ENCODE peak calls at places on chromosome 3, in four cellular contexts. One of them, this sample, is unnamed.

GRCh38 chr3:49906004-49906860 is 2.6 kb upstream of the MST1R start:
- DNase-seq in prostate gland: peak; percentile 40
- DNase-seq in psoas muscle: peak; percentile 32
- DNase-seq in SK-N-SH: peak; percentile 87
- DNase-seq in this sample: peak; percentile 55

GRCh38 chr3:177410734-177411133 is 213.5 kb upstream of the TBL1XR1 start:
- DNase-seq in prostate gland: peak; percentile 59
- DNase-seq in psoas muscle: no peak
- DNase-seq in SK-N-SH: peak; percentile 20
- DNase-seq in this sample: peak; percentile 48

GRCh38 chr3:193788189-193788946 is 195.4 kb downstream of the OPA1 start:
- DNase-seq in prostate gland: peak; percentile 49
- DNase-seq in psoas muscle: peak; percentile 50
- DNase-seq in SK-N-SH: peak; percentile 75
- DNase-seq in this sample: peak; percentile 64

GRCh38 chr3:43024183-43024865 is 45.2 kb downstream of the GASK1A start:
- DNase-seq in prostate gland: no peak
- DNase-seq in psoas muscle: no peak
- DNase-seq in SK-N-SH: no peak
- DNase-seq in this sample: no peak

GRCh38 chr3:45553469-45553974 is 41.0 kb upstream of the LIMD1 start:
- DNase-seq in prostate gland: no peak
- DNase-seq in psoas muscle: peak; percentile 61
- DNase-seq in SK-N-SH: peak; percentile 63
- DNase-seq in this sample: no peak

GRCh38 chr3:194715022-194715800 is 29.5 kb downstream of the FAM43A start:
- DNase-seq in prostate gland: no peak
- DNase-seq in psoas muscle: no peak
- DNase-seq in SK-N-SH: no peak
- DNase-seq in this sample: peak; percentile 31

GRCh38 chr3:171268677-171269076 is 191.5 kb downstream of the TNIK start:
- DNase-seq in prostate gland: no peak
- DNase-seq in psoas muscle: no peak
- DNase-seq in SK-N-SH: no peak
- DNase-seq in this sample: no peak

GRCh38 chr3:14787630-14788029 is 31.1 kb upstream of the FGD5 start:
- DNase-seq in prostate gland: no peak
- DNase-seq in psoas muscle: no peak
- DNase-seq in SK-N-SH: no peak
- DNase-seq in this sample: no peak

GRCh38 chr3:138727371-138727770 is 107.4 kb downstream of the PIK3CB start:
- DNase-seq in prostate gland: peak; percentile 56
- DNase-seq in psoas muscle: no peak
- DNase-seq in SK-N-SH: no peak
- DNase-seq in this sample: no peak

GRCh38 chr3:159854500-159855124 is 134.0 kb upstream of the IL12A start:
- DNase-seq in prostate gland: no peak
- DNase-seq in psoas muscle: peak; percentile 24
- DNase-seq in SK-N-SH: no peak
- DNase-seq in this sample: no peak

GRCh38 chr3:159867372-159867771 is 121.3 kb upstream of the IL12A start:
- DNase-seq in prostate gland: no peak
- DNase-seq in psoas muscle: no peak
- DNase-seq in SK-N-SH: no peak
- DNase-seq in this sample: no peak

GRCh38 chr3:194485876-194486539 is 794 bp downstream of the ATP13A3 start:
- DNase-seq in prostate gland: peak; percentile 11
- DNase-seq in psoas muscle: peak; percentile 50
- DNase-seq in SK-N-SH: no peak
- DNase-seq in this sample: peak; percentile 39

GRCh38 chr3:8380904-8381704 is 120.5 kb upstream of the LMCD1 start:
- DNase-seq in prostate gland: no peak
- DNase-seq in psoas muscle: no peak
- DNase-seq in SK-N-SH: no peak
- DNase-seq in this sample: no peak

GRCh38 chr3:151156618-151157216 is 46.3 kb downstream of the GPR171 start:
- DNase-seq in prostate gland: no peak
- DNase-seq in psoas muscle: no peak
- DNase-seq in SK-N-SH: peak; percentile 53
- DNase-seq in this sample: peak; percentile 15

GRCh38 chr3:72776-73175 is 123.8 kb upstream of the CHL1 start:
- DNase-seq in prostate gland: no peak
- DNase-seq in psoas muscle: no peak
- DNase-seq in SK-N-SH: no peak
- DNase-seq in this sample: no peak

GRCh38 chr3:137948400-137949072 is 61.4 kb upstream of the CLDN18 start:
- DNase-seq in prostate gland: no peak
- DNase-seq in psoas muscle: no peak
- DNase-seq in SK-N-SH: no peak
- DNase-seq in this sample: no peak

GRCh38 chr3:190446492-190447301 is 3.0 kb downstream of the TMEM207 start:
- DNase-seq in prostate gland: no peak
- DNase-seq in psoas muscle: no peak
- DNase-seq in SK-N-SH: no peak
- DNase-seq in this sample: no peak

GRCh38 chr3:11587766-11588165 is 55.9 kb downstream of the VGLL4 start:
- DNase-seq in prostate gland: no peak
- DNase-seq in psoas muscle: no peak
- DNase-seq in SK-N-SH: no peak
- DNase-seq in this sample: peak; percentile 8

GRCh38 chr3:15181964-15182363 is 24.1 kb upstream of the CAPN7 start:
- DNase-seq in prostate gland: no peak
- DNase-seq in psoas muscle: no peak
- DNase-seq in SK-N-SH: no peak
- DNase-seq in this sample: no peak

DNA sequence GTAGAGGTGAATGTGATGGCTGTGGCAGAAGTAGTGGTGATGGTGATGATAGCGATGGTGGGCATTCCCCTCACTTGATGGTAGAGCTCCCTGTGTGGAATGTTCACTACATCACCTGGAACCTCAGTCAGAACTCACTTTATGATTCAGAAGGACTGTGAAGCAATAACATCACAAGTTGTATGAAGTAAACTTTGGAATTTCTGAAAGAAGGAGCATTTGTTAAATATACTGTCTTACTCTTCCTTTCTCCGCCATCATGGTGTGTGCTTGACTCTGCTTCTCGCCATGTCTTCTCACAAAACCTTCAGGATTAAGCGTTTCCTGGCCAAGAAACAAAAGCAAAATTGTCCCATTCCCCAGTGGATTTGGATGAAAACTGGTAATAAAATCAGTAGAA is at the start of gene PP2D1:
- DNase-seq in prostate gland: no peak
- DNase-seq in psoas muscle: no peak
- DNase-seq in SK-N-SH: no peak
- DNase-seq in this sample: no peak
- TF ChIP-seq CTCF in prostate gland: no peak
- TF ChIP-seq CTCF in psoas muscle: no peak
- TF ChIP-seq CTCF in SK-N-SH: no peak
- TF ChIP-seq CTCF in this sample: no peak

GRCh38 chr3:153285982-153286381 is 124.0 kb downstream of the RAP2B start:
- DNase-seq in prostate gland: no peak
- DNase-seq in psoas muscle: no peak
- DNase-seq in SK-N-SH: no peak
- DNase-seq in this sample: no peak
- H3K27ac ChIP-seq in prostate gland: no peak overlapping the region
- H3K27ac ChIP-seq in psoas muscle: no peak overlapping the region
- H3K27ac ChIP-seq in SK-N-SH: no peak overlapping the region
- H3K27ac ChIP-seq in this sample: peak overlapping the region; percentile 37

GRCh38 chr3:186237915-186238314 is 124.1 kb downstream of the DGKG start:
- DNase-seq in prostate gland: no peak
- DNase-seq in psoas muscle: no peak
- DNase-seq in SK-N-SH: no peak
- DNase-seq in this sample: no peak

GRCh38 chr3:186235554-186235953 is 126.5 kb downstream of the DGKG start:
- DNase-seq in prostate gland: no peak
- DNase-seq in psoas muscle: no peak
- DNase-seq in SK-N-SH: no peak
- DNase-seq in this sample: no peak

GRCh38 chr3:186241910-186242821 is 119.9 kb downstream of the DGKG start:
- DNase-seq in prostate gland: peak; percentile 54
- DNase-seq in psoas muscle: peak; percentile 72
- DNase-seq in SK-N-SH: peak; percentile 47
- DNase-seq in this sample: peak; percentile 84

GRCh38 chr3:186236357-186237020 is 125.5 kb downstream of the DGKG start:
- DNase-seq in prostate gland: no peak
- DNase-seq in psoas muscle: no peak
- DNase-seq in SK-N-SH: no peak
- DNase-seq in this sample: no peak

DNA sequence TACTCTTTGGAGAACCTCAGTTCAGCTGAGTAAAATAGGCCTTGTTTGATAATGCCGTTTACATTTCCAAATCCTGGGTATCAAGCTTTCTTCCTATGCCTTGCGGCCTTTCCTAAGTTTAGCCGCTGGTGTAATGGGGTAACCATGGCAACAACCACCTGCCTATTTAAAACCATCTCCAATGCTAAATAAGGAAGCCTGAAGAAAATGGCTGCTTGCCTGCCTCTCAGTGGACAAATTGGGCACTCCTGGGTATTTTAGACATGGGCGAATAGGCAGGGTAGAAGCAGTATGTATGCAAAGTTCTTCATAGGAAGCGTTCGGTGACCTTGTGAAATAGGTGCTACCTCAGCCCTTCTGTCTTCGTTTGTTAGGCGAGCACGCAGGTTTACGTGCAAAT is 122.7 kb downstream of the DGKG start:
- DNase-seq in prostate gland: no peak
- DNase-seq in psoas muscle: no peak
- DNase-seq in SK-N-SH: no peak
- DNase-seq in this sample: peak; percentile 17
- TF ChIP-seq CTCF in prostate gland: no peak
- TF ChIP-seq CTCF in psoas muscle: peak; percentile 34
- TF ChIP-seq CTCF in SK-N-SH: peak; percentile 18
- TF ChIP-seq CTCF in this sample: peak; percentile 9

GRCh38 chr3:64016941-64017620 is 6.2 kb downstream of the PSMD6 start:
- DNase-seq in prostate gland: no peak
- DNase-seq in psoas muscle: no peak
- DNase-seq in SK-N-SH: no peak
- DNase-seq in this sample: no peak
- H3K27ac ChIP-seq in prostate gland: no peak overlapping the region
- H3K27ac ChIP-seq in psoas muscle: no peak overlapping the region
- H3K27ac ChIP-seq in SK-N-SH: no peak overlapping the region
- H3K27ac ChIP-seq in this sample: peak overlapping the region; percentile 42

GRCh38 chr3:58333206-58334012 is 717 bp downstream of the PXK start:
- DNase-seq in prostate gland: peak; percentile 11
- DNase-seq in psoas muscle: no peak
- DNase-seq in SK-N-SH: peak; percentile 68
- DNase-seq in this sample: peak; percentile 26
- TF ChIP-seq CTCF in prostate gland: no peak
- TF ChIP-seq CTCF in psoas muscle: no peak
- TF ChIP-seq CTCF in SK-N-SH: peak; percentile 38
- TF ChIP-seq CTCF in this sample: no peak

GRCh38 chr3:46930945-46931403 is 45.6 kb downstream of the CCDC12 start:
- DNase-seq in prostate gland: no peak
- DNase-seq in psoas muscle: no peak
- DNase-seq in SK-N-SH: no peak
- DNase-seq in this sample: peak; percentile 62

GRCh38 chr3:46928297-46928696 is 48.2 kb downstream of the CCDC12 start:
- DNase-seq in prostate gland: no peak
- DNase-seq in psoas muscle: no peak
- DNase-seq in SK-N-SH: no peak
- DNase-seq in this sample: peak; percentile 2

GRCh38 chr3:46927718-46928073 is 48.8 kb downstream of the CCDC12 start:
- DNase-seq in prostate gland: no peak
- DNase-seq in psoas muscle: no peak
- DNase-seq in SK-N-SH: no peak
- DNase-seq in this sample: no peak

GRCh38 chr3:46930176-46930944 is 46.2 kb downstream of the CCDC12 start:
- DNase-seq in prostate gland: no peak
- DNase-seq in psoas muscle: no peak
- DNase-seq in SK-N-SH: no peak
- DNase-seq in this sample: peak; percentile 66

DNA sequence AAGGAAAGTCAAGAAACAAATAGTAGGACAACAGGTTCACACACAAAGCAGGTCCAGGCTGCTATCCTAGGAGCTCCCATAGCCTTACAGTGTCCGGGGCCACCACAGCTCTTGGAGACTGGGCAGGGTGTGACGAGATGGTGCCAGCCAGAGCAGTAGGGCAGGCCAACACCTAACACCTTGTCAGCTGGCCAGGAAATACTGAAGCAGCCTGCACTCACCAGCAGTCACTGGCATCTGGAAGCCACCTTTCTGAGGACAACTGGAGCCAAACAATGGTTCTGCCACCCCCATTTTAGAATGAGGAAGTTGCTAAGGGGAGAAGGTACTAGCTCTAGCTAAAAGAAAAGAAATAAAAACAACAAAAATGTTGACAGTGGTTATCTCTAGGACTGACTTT is 47.2 kb downstream of the CCDC12 start:
- DNase-seq in prostate gland: peak; percentile 30
- DNase-seq in psoas muscle: peak; percentile 58
- DNase-seq in SK-N-SH: no peak
- DNase-seq in this sample: peak; percentile 91
- H3K27ac ChIP-seq in prostate gland: no peak overlapping the region
- H3K27ac ChIP-seq in psoas muscle: peak overlapping the region; percentile 95
- H3K27ac ChIP-seq in SK-N-SH: no peak overlapping the region
- H3K27ac ChIP-seq in this sample: peak overlapping the region; percentile 3

This sample was measured in body of pancreas.